ENCODE peak calls at places on chromosomes 2 and 18, in six cellular contexts. One of them, this sample, is unnamed.
A peak's percentile ranks its signal among the peaks of the same experiment; 100 is the strongest.

GRCh38 chr18:45521777-45522176 is 93.5 kb upstream of the SLC14A2 start:
- DNase-seq in cardiac fibroblast: no peak
- DNase-seq in A549: no peak
- DNase-seq in OCI-LY7: no peak
- DNase-seq in cardiac muscle cell: no peak
- DNase-seq in lower lobe of right lung: no peak
- DNase-seq in this sample: peak; percentile 84

GRCh38 chr18:8908792-8909510 is 193.5 kb upstream of the NDUFV2 start:
- DNase-seq in cardiac fibroblast: no peak
- DNase-seq in A549: no peak
- DNase-seq in OCI-LY7: peak; percentile 44
- DNase-seq in cardiac muscle cell: no peak
- DNase-seq in lower lobe of right lung: no peak
- DNase-seq in this sample: no peak

GRCh38 chr2:73451263-73451972 is 65.8 kb downstream of the ALMS1 start:
- DNase-seq in cardiac fibroblast: no peak
- DNase-seq in A549: no peak
- DNase-seq in OCI-LY7: peak; percentile 38
- DNase-seq in cardiac muscle cell: no peak
- DNase-seq in lower lobe of right lung: no peak
- DNase-seq in this sample: no peak

GRCh38 chr18:74819433-74820059 is 221.9 kb downstream of the ZNF407 start:
- DNase-seq in cardiac fibroblast: peak; percentile 34
- DNase-seq in A549: peak; percentile 15
- DNase-seq in OCI-LY7: peak; percentile 26
- DNase-seq in cardiac muscle cell: peak; percentile 37
- DNase-seq in lower lobe of right lung: no peak
- DNase-seq in this sample: no peak

GRCh38 chr2:113183703-113184102 is 9.9 kb downstream of the PSD4 start:
- DNase-seq in cardiac fibroblast: no peak
- DNase-seq in A549: no peak
- DNase-seq in OCI-LY7: no peak
- DNase-seq in cardiac muscle cell: no peak
- DNase-seq in lower lobe of right lung: no peak
- DNase-seq in this sample: no peak

GRCh38 chr2:47007221-47007825 is 91.7 kb upstream of the MCFD2 start:
- DNase-seq in cardiac fibroblast: no peak
- DNase-seq in A549: no peak
- DNase-seq in OCI-LY7: no peak
- DNase-seq in cardiac muscle cell: no peak
- DNase-seq in lower lobe of right lung: no peak
- DNase-seq in this sample: no peak

GRCh38 chr18:3451989-3452749 is 2.2 kb downstream of the TGIF1 start:
- DNase-seq in cardiac fibroblast: peak; percentile 74
- DNase-seq in A549: no peak
- DNase-seq in OCI-LY7: peak; percentile 48
- DNase-seq in cardiac muscle cell: peak; percentile 63
- DNase-seq in lower lobe of right lung: peak; percentile 77
- DNase-seq in this sample: peak; percentile 81

GRCh38 chr18:79026491-79026890 is 42.7 kb upstream of the ATP9B start:
- DNase-seq in cardiac fibroblast: no peak
- DNase-seq in A549: no peak
- DNase-seq in OCI-LY7: no peak
- DNase-seq in cardiac muscle cell: no peak
- DNase-seq in lower lobe of right lung: no peak
- DNase-seq in this sample: no peak

GRCh38 chr2:148209598-148209997 is 188.7 kb downstream of the MBD5 start:
- DNase-seq in cardiac fibroblast: peak; percentile 2
- DNase-seq in A549: no peak
- DNase-seq in OCI-LY7: peak; percentile 8
- DNase-seq in cardiac muscle cell: no peak
- DNase-seq in lower lobe of right lung: no peak
- DNase-seq in this sample: no peak

GRCh38 chr2:26846881-26847662 is 860 bp upstream of the DPYSL5 start:
- DNase-seq in cardiac fibroblast: peak; percentile 3
- DNase-seq in A549: no peak
- DNase-seq in OCI-LY7: no peak
- DNase-seq in cardiac muscle cell: no peak
- DNase-seq in lower lobe of right lung: no peak
- DNase-seq in this sample: no peak

GRCh38 chr2:217940261-217941220 is 62.3 kb downstream of the TNS1 start:
- DNase-seq in cardiac fibroblast: no peak
- DNase-seq in A549: no peak
- DNase-seq in OCI-LY7: no peak
- DNase-seq in cardiac muscle cell: no peak
- DNase-seq in lower lobe of right lung: peak; percentile 84
- DNase-seq in this sample: no peak

GRCh38 chr2:27095745-27096651 is 9.4 kb downstream of the KHK start:
- DNase-seq in cardiac fibroblast: peak; percentile 70
- DNase-seq in A549: peak; percentile 80
- DNase-seq in OCI-LY7: peak; percentile 75
- DNase-seq in cardiac muscle cell: peak; percentile 63
- DNase-seq in lower lobe of right lung: peak; percentile 67
- DNase-seq in this sample: peak; percentile 57

GRCh38 chr2:231037202-231037730 is at the start of gene C2orf72:
- DNase-seq in cardiac fibroblast: no peak
- DNase-seq in A549: peak; percentile 47
- DNase-seq in OCI-LY7: no peak
- DNase-seq in cardiac muscle cell: peak; percentile 60
- DNase-seq in lower lobe of right lung: no peak
- DNase-seq in this sample: no peak

GRCh38 chr2:33000986-33001385 is 54.2 kb downstream of the LTBP1 start:
- DNase-seq in cardiac fibroblast: peak; percentile 23
- DNase-seq in A549: no peak
- DNase-seq in OCI-LY7: no peak
- DNase-seq in cardiac muscle cell: no peak
- DNase-seq in lower lobe of right lung: no peak
- DNase-seq in this sample: peak; percentile 81

GRCh38 chr2:8661736-8662135 is 20.1 kb upstream of the ID2 start:
- DNase-seq in cardiac fibroblast: peak; percentile 3
- DNase-seq in A549: no peak
- DNase-seq in OCI-LY7: no peak
- DNase-seq in cardiac muscle cell: no peak
- DNase-seq in lower lobe of right lung: no peak
- DNase-seq in this sample: peak; percentile 92

GRCh38 chr2:214492152-214492551 is 81.3 kb downstream of the VWC2L start:
- DNase-seq in cardiac fibroblast: no peak
- DNase-seq in A549: no peak
- DNase-seq in OCI-LY7: no peak
- DNase-seq in cardiac muscle cell: no peak
- DNase-seq in lower lobe of right lung: no peak
- DNase-seq in this sample: no peak

GRCh38 chr18:45169610-45170009 is 445.7 kb upstream of the SLC14A2 start:
- DNase-seq in cardiac fibroblast: peak; percentile 96
- DNase-seq in A549: no peak
- DNase-seq in OCI-LY7: no peak
- DNase-seq in cardiac muscle cell: no peak
- DNase-seq in lower lobe of right lung: no peak
- DNase-seq in this sample: peak; percentile 95

GRCh38 chr2:180655842-180656454 is 324.5 kb upstream of the UBE2E3 start:
- DNase-seq in cardiac fibroblast: no peak
- DNase-seq in A549: no peak
- DNase-seq in OCI-LY7: no peak
- DNase-seq in cardiac muscle cell: no peak
- DNase-seq in lower lobe of right lung: no peak
- DNase-seq in this sample: no peak

GRCh38 chr2:119494163-119494790 is 30.0 kb downstream of the SCTR start:
- DNase-seq in cardiac fibroblast: no peak
- DNase-seq in A549: no peak
- DNase-seq in OCI-LY7: no peak
- DNase-seq in cardiac muscle cell: no peak
- DNase-seq in lower lobe of right lung: no peak
- DNase-seq in this sample: no peak

GRCh38 chr2:143426296-143426695 is 297.1 kb downstream of the ARHGAP15 start:
- DNase-seq in cardiac fibroblast: peak; percentile 97
- DNase-seq in A549: no peak
- DNase-seq in OCI-LY7: no peak
- DNase-seq in cardiac muscle cell: no peak
- DNase-seq in lower lobe of right lung: no peak
- DNase-seq in this sample: peak; percentile 80

GRCh38 chr2:104658149-104658839 is 195.6 kb upstream of the POU3F3 start:
- DNase-seq in cardiac fibroblast: peak; percentile 4
- DNase-seq in A549: no peak
- DNase-seq in OCI-LY7: peak; percentile 2
- DNase-seq in cardiac muscle cell: peak; percentile 5
- DNase-seq in lower lobe of right lung: peak; percentile 76
- DNase-seq in this sample: peak; percentile 1

GRCh38 chr2:136920652-136921333 is 155.4 kb downstream of the THSD7B start:
- DNase-seq in cardiac fibroblast: no peak
- DNase-seq in A549: no peak
- DNase-seq in OCI-LY7: no peak
- DNase-seq in cardiac muscle cell: no peak
- DNase-seq in lower lobe of right lung: no peak
- DNase-seq in this sample: no peak

GRCh38 chr2:148201075-148202004 is 180.4 kb downstream of the MBD5 start:
- DNase-seq in cardiac fibroblast: peak; percentile 69
- DNase-seq in A549: peak; percentile 9
- DNase-seq in OCI-LY7: peak; percentile 40
- DNase-seq in cardiac muscle cell: peak; percentile 61
- DNase-seq in lower lobe of right lung: peak; percentile 70
- DNase-seq in this sample: peak; percentile 31

GRCh38 chr2:119744335-119744939 is 15.3 kb upstream of the PTPN4 start:
- DNase-seq in cardiac fibroblast: peak; percentile 36
- DNase-seq in A549: peak; percentile 68
- DNase-seq in OCI-LY7: no peak
- DNase-seq in cardiac muscle cell: no peak
- DNase-seq in lower lobe of right lung: peak; percentile 53
- DNase-seq in this sample: no peak

GRCh38 chr2:170816499-170817246 is at the start of gene GAD1:
- DNase-seq in cardiac fibroblast: peak; percentile 51
- DNase-seq in A549: peak; percentile 56
- DNase-seq in OCI-LY7: no peak
- DNase-seq in cardiac muscle cell: peak; percentile 66
- DNase-seq in lower lobe of right lung: peak; percentile 70
- DNase-seq in this sample: peak; percentile 76

GRCh38 chr2:167127135-167127534 is 238.9 kb downstream of the XIRP2 start:
- DNase-seq in cardiac fibroblast: peak; percentile 70
- DNase-seq in A549: no peak
- DNase-seq in OCI-LY7: peak; percentile 2
- DNase-seq in cardiac muscle cell: no peak
- DNase-seq in lower lobe of right lung: no peak
- DNase-seq in this sample: peak; percentile 43
- TF ChIP-seq CTCF in cardiac fibroblast: peak; percentile 37
- TF ChIP-seq CTCF in A549: no peak
- TF ChIP-seq CTCF in OCI-LY7: peak; percentile 42
- TF ChIP-seq CTCF in cardiac muscle cell: peak; percentile 32
- TF ChIP-seq CTCF in lower lobe of right lung: peak; percentile 8
- TF ChIP-seq CTCF in this sample: peak; percentile 48

DNA sequence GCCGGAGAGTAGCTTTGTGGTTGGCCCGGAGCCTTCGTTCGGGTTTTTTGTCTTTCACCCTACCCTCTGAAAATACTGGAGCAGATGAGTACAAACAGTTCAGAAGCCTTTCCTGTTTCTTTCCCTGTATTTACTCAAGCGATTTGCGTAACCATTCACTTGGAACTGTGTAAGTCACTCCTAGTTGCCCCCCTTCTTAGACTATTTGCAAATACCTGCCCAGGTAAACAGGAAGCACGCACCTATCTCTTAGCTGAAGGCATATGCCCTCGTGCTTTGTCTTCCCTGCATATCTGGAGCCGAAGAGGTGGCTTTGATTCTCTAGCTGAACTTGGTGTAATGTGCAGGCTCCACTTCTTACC is 1.4 kb downstream of the KCNS3 start:
- DNase-seq in cardiac fibroblast: no peak
- DNase-seq in A549: no peak
- DNase-seq in OCI-LY7: no peak
- DNase-seq in cardiac muscle cell: no peak
- DNase-seq in lower lobe of right lung: no peak
- DNase-seq in this sample: no peak
- H3K4me3 ChIP-seq in cardiac fibroblast: no peak overlapping the region
- H3K4me3 ChIP-seq in A549: peak overlapping the region; percentile 62
- H3K4me3 ChIP-seq in OCI-LY7: no peak overlapping the region
- H3K4me3 ChIP-seq in cardiac muscle cell: peak overlapping the region; percentile 87
- H3K4me3 ChIP-seq in lower lobe of right lung: peak overlapping the region; percentile 83
- H3K4me3 ChIP-seq in this sample: no peak overlapping the region

GRCh38 chr2:62409442-62409841 is 96.6 kb downstream of the TMEM17 start:
- DNase-seq in cardiac fibroblast: peak; percentile 61
- DNase-seq in A549: no peak
- DNase-seq in OCI-LY7: no peak
- DNase-seq in cardiac muscle cell: no peak
- DNase-seq in lower lobe of right lung: no peak
- DNase-seq in this sample: no peak

GRCh38 chr2:62407838-62408589 is 98.0 kb downstream of the TMEM17 start:
- DNase-seq in cardiac fibroblast: no peak
- DNase-seq in A549: no peak
- DNase-seq in OCI-LY7: peak; percentile 43
- DNase-seq in cardiac muscle cell: no peak
- DNase-seq in lower lobe of right lung: no peak
- DNase-seq in this sample: no peak

GRCh38 chr2:62410926-62411456 is 95.0 kb downstream of the TMEM17 start:
- DNase-seq in cardiac fibroblast: no peak
- DNase-seq in A549: no peak
- DNase-seq in OCI-LY7: no peak
- DNase-seq in cardiac muscle cell: no peak
- DNase-seq in lower lobe of right lung: no peak
- DNase-seq in this sample: peak; percentile 18

GRCh38 chr2:62412347-62412742 is 93.7 kb downstream of the TMEM17 start:
- DNase-seq in cardiac fibroblast: no peak
- DNase-seq in A549: no peak
- DNase-seq in OCI-LY7: peak; percentile 16
- DNase-seq in cardiac muscle cell: no peak
- DNase-seq in lower lobe of right lung: no peak
- DNase-seq in this sample: no peak

GRCh38 chr2:62410015-62410453 is 96.0 kb downstream of the TMEM17 start:
- DNase-seq in cardiac fibroblast: no peak
- DNase-seq in A549: no peak
- DNase-seq in OCI-LY7: peak; percentile 62
- DNase-seq in cardiac muscle cell: peak; percentile 20
- DNase-seq in lower lobe of right lung: no peak
- DNase-seq in this sample: no peak
- TF ChIP-seq CTCF in cardiac fibroblast: no peak
- TF ChIP-seq CTCF in A549: peak; percentile 9
- TF ChIP-seq CTCF in OCI-LY7: peak; percentile 69
- TF ChIP-seq CTCF in cardiac muscle cell: no peak
- TF ChIP-seq CTCF in lower lobe of right lung: no peak
- TF ChIP-seq CTCF in this sample: no peak

DNA sequence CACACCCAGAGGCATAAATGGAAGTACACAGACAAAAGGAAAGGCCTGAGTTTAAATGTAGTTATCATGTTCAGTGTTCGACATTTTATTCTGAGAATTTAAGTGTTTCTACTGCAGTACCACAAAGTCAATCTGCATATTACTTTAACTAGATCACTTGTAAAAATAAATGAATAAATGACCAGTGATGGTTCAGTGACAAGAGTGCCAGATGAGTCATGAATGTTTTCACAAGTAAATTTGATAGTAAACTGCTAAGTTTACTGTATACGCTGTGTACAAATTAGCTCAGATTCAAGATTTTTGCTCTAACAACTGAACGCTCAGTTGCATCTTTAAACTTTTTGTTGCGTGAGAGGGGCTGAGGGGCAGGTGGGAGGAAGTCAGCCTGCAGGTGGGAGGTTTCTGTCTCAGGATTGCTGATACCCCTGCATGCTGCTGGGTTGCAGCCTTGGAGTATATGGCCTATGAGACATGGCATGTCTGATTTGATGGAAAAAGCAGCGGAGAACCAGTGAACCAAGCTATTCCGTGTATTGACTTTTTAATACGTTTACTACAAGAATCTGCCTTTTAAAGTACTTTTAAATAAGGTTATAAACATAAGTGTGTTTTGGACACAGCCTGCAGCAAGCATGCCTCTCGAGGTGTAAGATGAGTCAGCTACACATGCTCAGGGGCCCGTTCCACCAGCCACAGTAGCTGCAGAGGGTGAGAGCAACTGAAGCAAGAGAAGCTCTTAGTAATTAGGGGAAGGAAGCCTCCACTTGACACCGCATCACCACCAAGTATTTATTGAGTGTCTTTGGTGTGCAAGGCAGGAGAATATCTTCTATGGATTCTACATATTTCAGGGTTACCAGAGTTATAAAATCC is 245.1 kb downstream of the NEDD4L start:
- DNase-seq in cardiac fibroblast: peak; percentile 17
- DNase-seq in A549: no peak
- DNase-seq in OCI-LY7: no peak
- DNase-seq in cardiac muscle cell: peak; percentile 21
- DNase-seq in lower lobe of right lung: no peak
- DNase-seq in this sample: peak; percentile 29
- H3K4me3 ChIP-seq in cardiac fibroblast: no peak overlapping the region
- H3K4me3 ChIP-seq in A549: no peak overlapping the region
- H3K4me3 ChIP-seq in OCI-LY7: no peak overlapping the region
- H3K4me3 ChIP-seq in cardiac muscle cell: no peak overlapping the region
- H3K4me3 ChIP-seq in lower lobe of right lung: no peak overlapping the region
- H3K4me3 ChIP-seq in this sample: no peak overlapping the region